ENCODE peak calls at places on chromosome 4, in four cellular contexts. L, Z, X and F are unnamed samples.
A peak's percentile ranks its signal among the peaks of the same experiment; 100 is the strongest.

GRCh38 chr4:123113193-123113592 is 190.8 kb upstream of the NUDT6 start:
- ATAC-seq in L (no peak), X (no peak), Z (no peak), F (no peak)

GRCh38 chr4:5845035-5845905 is 47.6 kb downstream of the CRMP1 start:
- ATAC-seq in X (no peak), Z (no peak), L (no peak), F (no peak)

GRCh38 chr4:164997324-164997723 is 19.9 kb upstream of the TRIM61 start:
- ATAC-seq in X (no peak), L (no peak), Z (peak; percentile 91), F (no peak)

GRCh38 chr4:87044511-87045369 is 109.9 kb downstream of the AFF1 start:
- ATAC-seq in Z (no peak), X (peak; percentile 50), L (no peak), F (no peak)

GRCh38 chr4:24172406-24172805 is 282.6 kb upstream of the PPARGC1A start:
- ATAC-seq in Z (no peak), X (no peak), L (no peak), F (no peak)

GRCh38 chr4:134695433-134695832 is 493.8 kb upstream of the PABPC4L start:
- ATAC-seq in X (no peak), L (no peak), Z (peak; percentile 72), F (no peak)

GRCh38 chr4:40283968-40284367 is 51.2 kb upstream of the CHRNA9 start:
- ATAC-seq in Z (peak; percentile 95), X (no peak), L (peak; percentile 95), F (peak; percentile 95)

GRCh38 chr4:168928346-168928745 is 81.7 kb downstream of the CBR4 start:
- ATAC-seq in L (no peak), Z (no peak), X (no peak), F (no peak)

GRCh38 chr4:53541577-53542206 is 49.6 kb downstream of the LNX1 start:
- ATAC-seq in L (no peak), Z (no peak), X (no peak), F (no peak)

GRCh38 chr4:185874516-185875230 is 62.7 kb upstream of the SORBS2 start:
- ATAC-seq in L (no peak), X (no peak), Z (no peak), F (no peak)

GRCh38 chr4:25830545-25830944 is 32.2 kb downstream of the SEL1L3 start:
- ATAC-seq in Z (no peak), X (no peak), L (no peak), F (no peak)

GRCh38 chr4:106245176-106245575 is 70.8 kb downstream of the TBCK start:
- ATAC-seq in L (no peak), X (no peak), Z (no peak), F (no peak)

GRCh38 chr4:173202395-173202794 is 33.8 kb downstream of the GALNT7 start:
- ATAC-seq in X (no peak), Z (no peak), L (no peak), F (no peak)